ENCODE peak calls at places on chromosomes 7 and 10, in eight cellular contexts. U is sigmoid colon; B is CD8-positive, alpha-beta T cell; O is AG10803; L is GM23248; E is lower leg skin; Z is neural progenitor cell; K is fibroblast of lung. A is an unnamed sample.

GRCh38 chr10:21296575-21297355 is 228.7 kb downstream of the SKIDA1 start:
- DNase-seq in U (peak; percentile 53), B (no peak), O (no peak), L (no peak), E (no peak), Z (peak; percentile 31), K (no peak), A (no peak)

GRCh38 chr10:121668336-121669009 is 70.2 kb upstream of the FGFR2 start:
- DNase-seq in U (peak; percentile 92), B (no peak), O (peak; percentile 11), L (no peak), E (peak; percentile 46), Z (peak; percentile 42), K (peak; percentile 61), A (no peak)

GRCh38 chr10:62079885-62080559 is 178.5 kb downstream of the ARID5B start:
- DNase-seq in U (no peak), B (no peak), O (no peak), L (no peak), E (no peak), Z (no peak), K (no peak), A (no peak)

GRCh38 chr7:71868797-71869196 is 543.3 kb downstream of the CALN1 start:
- DNase-seq in U (no peak), B (no peak), O (peak; percentile 58), L (peak; percentile 26), E (no peak), Z (no peak), K (peak; percentile 88), A (no peak)

GRCh38 chr10:14781763-14782162 is 7.1 kb upstream of the FAM107B start:
- DNase-seq in U (no peak), B (no peak), O (no peak), L (no peak), E (no peak), Z (peak; percentile 23), K (no peak), A (no peak)

GRCh38 chr10:29306688-29307087 is 17.8 kb downstream of the LYZL1 start:
- DNase-seq in U (no peak), B (no peak), O (peak; percentile 16), L (no peak), E (no peak), Z (no peak), K (no peak), A (no peak)

GRCh38 chr10:24209421-24209770 is 458 bp downstream of the KIAA1217 start:
- DNase-seq in U (no peak), B (no peak), O (peak; percentile 23), L (peak; percentile 77), E (peak; percentile 32), Z (peak; percentile 46), K (peak; percentile 66), A (peak; percentile 43)

GRCh38 chr10:100229819-100230422 is 525 bp upstream of the CHUK start:
- DNase-seq in U (no peak), B (no peak), O (no peak), L (no peak), E (no peak), Z (no peak), K (no peak), A (no peak)

GRCh38 chr7:77933394-77933793 is 134.8 kb downstream of the PHTF2 start:
- DNase-seq in U (no peak), B (no peak), O (peak; percentile 31), L (peak; percentile 72), E (no peak), Z (no peak), K (peak; percentile 69), A (peak; percentile 49)

GRCh38 chr7:11191574-11192220 is 218.0 kb downstream of the PHF14 start:
- DNase-seq in U (no peak), B (no peak), O (no peak), L (peak; percentile 2), E (no peak), Z (peak; percentile 84), K (no peak), A (no peak)

GRCh38 chr10:17599089-17599488 is 18.1 kb downstream of the HACD1 start:
- DNase-seq in U (no peak), B (no peak), O (peak; percentile 27), L (peak; percentile 28), E (no peak), Z (peak; percentile 50), K (peak; percentile 42), A (peak; percentile 45)

GRCh38 chr7:119861385-119861784 is 411.6 kb upstream of the KCND2 start:
- DNase-seq in U (no peak), B (no peak), O (no peak), L (no peak), E (no peak), Z (no peak), K (no peak), A (no peak)

GRCh38 chr10:5977471-5978370 is at the start of gene IL15RA:
- DNase-seq in U (peak; percentile 85), B (peak; percentile 80), O (peak; percentile 55), L (peak; percentile 86), E (peak; percentile 66), Z (peak; percentile 62), K (peak; percentile 73), A (peak; percentile 54)

GRCh38 chr10:73744690-73744994 is 470 bp downstream of the SEC24C start:
- DNase-seq in U (peak; percentile 75), B (peak; percentile 52), O (peak; percentile 54), L (peak; percentile 91), E (peak; percentile 63), Z (peak; percentile 85), K (peak; percentile 64), A (peak; percentile 62)

GRCh38 chr10:26355241-26355640 is 82.9 kb upstream of the APBB1IP start:
- DNase-seq in U (no peak), B (no peak), O (no peak), L (no peak), E (no peak), Z (no peak), K (no peak), A (no peak)

GRCh38 chr7:83468251-83468739 is 180.6 kb downstream of the SEMA3E start:
- DNase-seq in U (peak; percentile 68), B (no peak), O (peak; percentile 97), L (peak; percentile 94), E (peak; percentile 81), Z (peak; percentile 75), K (peak; percentile 99), A (peak; percentile 98)

GRCh38 chr10:78924319-78925003 is 144.3 kb upstream of the ZMIZ1 start:
- DNase-seq in U (no peak), B (no peak), O (no peak), L (no peak), E (no peak), Z (peak; percentile 53), K (no peak), A (no peak)

GRCh38 chr7:128775744-128776474 is at the start of gene OPN1SW:
- DNase-seq in U (no peak), B (no peak), O (no peak), L (no peak), E (no peak), Z (no peak), K (no peak), A (no peak)
- H3K4me3 ChIP-seq in U (no peak within 1 kb of the TSS), B (no peak within 1 kb of the TSS), O (no peak within 1 kb of the TSS), L (no peak within 1 kb of the TSS), E (no peak within 1 kb of the TSS), Z (no peak within 1 kb of the TSS), K (no peak within 1 kb of the TSS), A (no peak within 1 kb of the TSS)

GRCh38 chr7:2820508-2820934 is 23.6 kb downstream of the GNA12 start:
- DNase-seq in U (peak; percentile 95), B (no peak), O (peak; percentile 97), L (peak; percentile 94), E (peak; percentile 86), Z (no peak), K (peak; percentile 95), A (peak; percentile 98)

GRCh38 chr7:2819954-2820397 is 24.1 kb downstream of the GNA12 start:
- DNase-seq in U (peak; percentile 33), B (no peak), O (no peak), L (no peak), E (no peak), Z (no peak), K (no peak), A (no peak)

GRCh38 chr7:2821161-2821841 is 22.8 kb downstream of the GNA12 start:
- DNase-seq in U (peak; percentile 49), B (no peak), O (peak; percentile 90), L (peak; percentile 81), E (no peak), Z (peak; percentile 53), K (peak; percentile 91), A (peak; percentile 85)

GRCh38 chr7:2823124-2823523 is 21.0 kb downstream of the GNA12 start:
- DNase-seq in U (peak; percentile 13), B (no peak), O (no peak), L (no peak), E (no peak), Z (no peak), K (no peak), A (peak; percentile 24)

DNA sequence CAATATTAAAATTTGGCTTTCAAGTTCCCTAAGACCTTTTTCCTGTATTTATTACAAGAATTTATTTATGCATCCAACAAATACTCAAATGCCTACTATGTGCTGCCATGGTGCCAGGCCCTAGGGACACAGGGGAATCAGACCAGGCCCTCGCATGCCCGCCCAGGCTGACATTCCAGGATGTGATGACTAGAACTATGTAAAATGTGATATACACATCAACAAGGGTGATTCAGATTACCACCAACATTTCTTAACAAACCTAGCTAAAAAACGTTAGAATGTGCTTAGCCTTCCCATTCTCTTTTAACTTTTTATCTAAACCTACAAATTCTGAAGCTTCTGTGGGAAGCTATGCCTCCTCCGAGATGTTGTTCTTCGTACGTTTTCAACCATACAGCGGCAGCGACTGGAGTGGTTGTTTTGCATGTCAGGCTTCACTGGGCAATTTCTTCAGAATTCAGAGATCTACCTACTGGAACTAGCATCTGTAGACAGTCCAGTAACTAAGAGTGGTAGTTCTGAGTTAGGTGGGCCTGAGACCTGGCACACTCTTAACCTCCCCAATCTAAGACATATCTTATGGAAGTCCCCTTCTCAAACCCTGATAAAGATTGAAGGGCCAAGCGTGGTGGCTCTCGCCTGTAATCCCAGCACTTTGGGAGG is 22.1 kb downstream of the GNA12 start:
- DNase-seq in U (peak; percentile 63), B (no peak), O (peak; percentile 90), L (peak; percentile 91), E (no peak), Z (no peak), K (peak; percentile 93), A (peak; percentile 87)
- H3K4me3 ChIP-seq in U (no peak overlapping the region), B (no peak overlapping the region), O (no peak overlapping the region), L (peak overlapping the region; percentile 45), E (no peak overlapping the region), Z (no peak overlapping the region), K (no peak overlapping the region), A (no peak overlapping the region)

GRCh38 chr10:119285495-119286267 is 78.3 kb downstream of the GRK5 start:
- DNase-seq in U (no peak), B (no peak), O (no peak), L (no peak), E (no peak), Z (no peak), K (no peak), A (no peak)
- H3K4me3 ChIP-seq in U (no peak overlapping the region), B (no peak overlapping the region), O (no peak overlapping the region), L (no peak overlapping the region), E (no peak overlapping the region), Z (no peak overlapping the region), K (peak overlapping the region; percentile 39), A (peak overlapping the region; percentile 9)

DNA sequence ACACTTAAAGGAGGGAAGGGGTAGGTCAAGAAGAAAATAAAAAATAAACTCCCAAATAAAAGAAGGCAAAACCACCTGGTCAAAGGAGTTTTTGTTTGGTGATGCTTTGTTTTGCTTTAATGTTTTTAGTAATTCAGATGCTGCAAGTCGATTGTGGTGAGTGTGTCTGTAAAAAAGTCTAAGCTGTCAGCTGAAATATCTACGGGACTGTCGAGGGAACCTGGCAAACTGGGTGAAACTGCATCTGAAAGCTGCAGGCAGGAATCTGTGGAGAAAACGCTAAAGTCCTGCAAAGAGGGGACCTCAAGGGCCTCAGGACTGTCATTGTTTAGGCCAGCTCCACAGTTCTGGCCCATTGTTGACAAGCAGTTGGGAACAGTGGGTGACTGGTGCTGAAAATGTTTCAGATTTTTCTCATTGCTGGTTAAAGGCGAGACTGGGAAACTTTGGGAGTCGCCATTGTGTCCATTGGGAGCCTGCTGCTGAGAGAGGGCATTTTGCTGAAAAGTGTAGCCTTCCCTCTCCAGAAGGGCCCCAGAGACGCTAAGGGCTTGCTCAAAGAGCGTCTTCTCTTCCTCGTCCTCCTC is 1.8 kb downstream of the HOXA2 start:
- DNase-seq in U (no peak), B (no peak), O (no peak), L (no peak), E (no peak), Z (peak; percentile 67), K (peak; percentile 45), A (peak; percentile 49)
- H3K4me3 ChIP-seq in U (peak overlapping the region; percentile 50), B (no peak overlapping the region), O (peak overlapping the region; percentile 33), L (no peak overlapping the region), E (no peak overlapping the region), Z (no peak overlapping the region), K (peak overlapping the region; percentile 93), A (peak overlapping the region; percentile 69)

A was measured in fibroblast of the aortic adventitia.